ENCODE peak calls at places on chromosomes 6 and 20, in five cellular contexts. C is GM03348, E is fibroblast of the aortic adventitia, T is neural crest cell, U is NCI-H345. V is an unnamed sample.

GRCh38 chr6:73752943-73753342 is 56.9 kb downstream of the CD109 start:
- DNase-seq in E (no peak), U (no peak), T (no peak), C (no peak), V (no peak)

GRCh38 chr20:49965781-49966304 is 16.9 kb upstream of the SNAI1 start:
- DNase-seq in T (no peak), E (no peak), C (no peak), U (no peak), V (no peak)

GRCh38 chr6:149750136-149750609 is 632 bp downstream of the PCMT1 start:
- DNase-seq in C (peak), E (peak), T (peak), U (peak), V (peak)

GRCh38 chr20:54458219-54458618 is 17.2 kb upstream of the DOK5 start:
- DNase-seq in T (no peak), U (no peak), C (no peak), E (no peak), V (no peak)

GRCh38 chr6:2777249-2777648 is 12.1 kb downstream of the WRNIP1 start:
- DNase-seq in U (no peak), T (no peak), C (no peak), E (no peak), V (no peak)

GRCh38 chr6:116969211-116969863 is 92.3 kb downstream of the RFX6 start:
- DNase-seq in T (peak), E (peak), C (peak), U (peak), V (peak)

GRCh38 chr6:5996701-5997419 is 9.9 kb downstream of the NRN1 start:
- DNase-seq in C (peak), T (peak), E (no peak), U (peak), V (no peak)

GRCh38 chr6:118324081-118324480 is 224.0 kb upstream of the PLN start:
- DNase-seq in T (no peak), C (no peak), U (no peak), E (no peak), V (no peak)

GRCh38 chr20:47727170-47727880 is 58.0 kb downstream of the SULF2 start:
- DNase-seq in U (no peak), T (no peak), C (no peak), E (no peak), V (no peak)

GRCh38 chr6:30782425-30783014 is 38.2 kb upstream of the IER3 start:
- DNase-seq in C (peak), E (peak), U (no peak), T (no peak), V (no peak)

GRCh38 chr6:138590796-138591709 is 91.8 kb upstream of the NHSL1 start:
- DNase-seq in T (peak), C (peak), U (peak), E (peak), V (peak)

GRCh38 chr6:33856655-33857054 is 52.9 kb upstream of the MLN start:
- DNase-seq in E (no peak), U (no peak), T (no peak), C (no peak), V (no peak)

GRCh38 chr6:108716801-108717791 is 131.1 kb upstream of the ARMC2 start:
- DNase-seq in T (no peak), E (no peak), U (no peak), C (no peak), V (no peak)

GRCh38 chr20:50680106-50680960 is 11.0 kb downstream of the RIPOR3 start:
- DNase-seq in E (peak), C (peak), U (no peak), T (no peak), V (no peak)

GRCh38 chr20:63332488-63333240 is 28.5 kb downstream of the CHRNA4 start:
- DNase-seq in T (no peak), C (no peak), U (no peak), E (no peak), V (no peak)

GRCh38 chr6:143227675-143228074 is 167.0 kb downstream of the AIG1 start:
- DNase-seq in E (no peak), C (no peak), U (no peak), T (no peak), V (peak)

GRCh38 chr20:50513169-50514034 is 3.2 kb downstream of the PTPN1 start:
- DNase-seq in C (peak), T (no peak), U (no peak), E (peak), V (no peak)

GRCh38 chr6:17988422-17988944 is 1.0 kb upstream of the KIF13A start:
- DNase-seq in E (no peak), U (no peak), C (no peak), T (no peak), V (no peak)

GRCh38 chr6:143952947-143953346 is 55.1 kb downstream of the PLAGL1 start:
- DNase-seq in C (no peak), T (no peak), E (no peak), U (peak), V (no peak)

GRCh38 chr6:31729515-31729978 is 448 bp upstream of the DDAH2 start:
- DNase-seq in T (peak), E (peak), U (peak), C (peak), V (peak)

GRCh38 chr6:40543133-40543532 is 44.0 kb downstream of the LRFN2 start:
- DNase-seq in T (no peak), C (no peak), E (no peak), U (peak), V (no peak)

GRCh38 chr6:170112583-170112860 is 178.4 kb downstream of the DLL1 start:
- DNase-seq in E (no peak), T (no peak), C (no peak), U (no peak), V (no peak)

GRCh38 chr6:38269773-38270172 is 370.0 kb downstream of the BTBD9 start:
- DNase-seq in T (no peak), U (no peak), E (no peak), C (peak), V (no peak)

GRCh38 chr6:158145940-158146339 is 22.1 kb downstream of the SERAC1 start:
- DNase-seq in C (no peak), U (no peak), T (no peak), E (no peak), V (no peak)

GRCh38 chr6:139240161-139241010 is 51.4 kb downstream of the TXLNB start:
- DNase-seq in U (peak), C (peak), E (peak), T (no peak), V (no peak)

GRCh38 chr6:31568537-31568961 is 3.5 kb upstream of the LTA start:
- DNase-seq in C (no peak), U (no peak), T (no peak), E (no peak), V (no peak)

GRCh38 chr6:16331328-16332174 is 93.2 kb downstream of the GMPR start:
- DNase-seq in E (peak), T (peak), U (peak), C (peak), V (peak)

GRCh38 chr6:4253604-4254211 is 118.3 kb upstream of the ECI2 start:
- DNase-seq in C (peak), E (peak), U (no peak), T (no peak), V (no peak)

GRCh38 chr20:62740286-62741141 is 31.9 kb downstream of the NTSR1 start:
- DNase-seq in T (no peak), E (peak), U (no peak), C (peak), V (peak)

GRCh38 chr6:53803081-53803860 is 8.5 kb downstream of the LRRC1 start:
- DNase-seq in C (no peak), U (no peak), E (no peak), T (no peak), V (no peak)

GRCh38 chr6:158387036-158387435 is 74.8 kb downstream of the TULP4 start:
- DNase-seq in C (no peak), U (no peak), T (no peak), E (no peak), V (no peak)

GRCh38 chr6:17994019-17994418 is 6.6 kb upstream of the KIF13A start:
- DNase-seq in C (no peak), E (peak), U (no peak), T (no peak), V (no peak)

GRCh38 chr20:24703284-24703610 is 233.8 kb downstream of the SYNDIG1 start:
- DNase-seq in C (no peak), U (no peak), E (no peak), T (no peak), V (no peak)

GRCh38 chr6:169859401-169859977 is 108.1 kb downstream of the ERMARD start:
- DNase-seq in E (no peak), T (no peak), U (no peak), C (no peak), V (no peak)

GRCh38 chr6:16764188-16764950 is 3.1 kb upstream of the ATXN1 start:
- DNase-seq in E (peak), C (peak), U (no peak), T (no peak), V (no peak)

GRCh38 chr20:44809380-44810060 is 826 bp downstream of the RIMS4 start:
- DNase-seq in U (no peak), E (no peak), C (no peak), T (no peak), V (no peak)

GRCh38 chr6:108666656-108667260 is 106.0 kb downstream of the FOXO3 start:
- DNase-seq in C (no peak), U (no peak), E (no peak), T (no peak), V (no peak)

GRCh38 chr20:53899351-53900167 is 170.8 kb downstream of the BCAS1 start:
- DNase-seq in E (peak), T (no peak), U (peak), C (peak), V (peak)

GRCh38 chr20:2228926-2229325 is 66.9 kb upstream of the TGM3 start:
- DNase-seq in U (no peak), C (no peak), T (no peak), E (no peak), V (no peak)

GRCh38 chr20:1330075-1330830 is 1.3 kb upstream of the SDCBP2 start:
- DNase-seq in T (no peak), U (no peak), C (no peak), E (peak), V (no peak)

V was measured in K562.